ENCODE peak calls at places on chromosomes 1 and 21, in nine cellular contexts. One of them, this sample, is unnamed.

GRCh38 chr1:110952031-110952430 is 11.7 kb downstream of the LRIF1 start:
- DNase-seq in EL: no peak
- DNase-seq in heart left ventricle: no peak
- DNase-seq in activated T-cell treated with anti-CD3 and anti-CD28 coated beads for 24 hours: no peak
- DNase-seq in fibroblast of lung: no peak
- DNase-seq in effector CD4-positive, alpha-beta T cell: no peak
- DNase-seq in ELF-1: no peak
- DNase-seq in stimulated activated CD4-positive, alpha-beta T cell treated with anti-CD3 and anti-CD28 coated beads, Interleukin-15, amount 100 ng/mL, for 48 hours: no peak
- DNase-seq in Caco-2: no peak
- DNase-seq in this sample: no peak

GRCh38 chr1:156860639-156861423 is at the start of gene NTRK1:
- DNase-seq in EL: peak
- DNase-seq in heart left ventricle: peak
- DNase-seq in activated T-cell treated with anti-CD3 and anti-CD28 coated beads for 24 hours: peak
- DNase-seq in fibroblast of lung: peak
- DNase-seq in effector CD4-positive, alpha-beta T cell: peak
- DNase-seq in ELF-1: peak
- DNase-seq in stimulated activated CD4-positive, alpha-beta T cell treated with anti-CD3 and anti-CD28 coated beads, Interleukin-15, amount 100 ng/mL, for 48 hours: peak
- DNase-seq in Caco-2: no peak
- DNase-seq in this sample: no peak

GRCh38 chr1:207241164-207241934 is 80.1 kb upstream of the CD55 start:
- DNase-seq in EL: no peak
- DNase-seq in heart left ventricle: no peak
- DNase-seq in activated T-cell treated with anti-CD3 and anti-CD28 coated beads for 24 hours: no peak
- DNase-seq in fibroblast of lung: no peak
- DNase-seq in effector CD4-positive, alpha-beta T cell: no peak
- DNase-seq in ELF-1: peak
- DNase-seq in stimulated activated CD4-positive, alpha-beta T cell treated with anti-CD3 and anti-CD28 coated beads, Interleukin-15, amount 100 ng/mL, for 48 hours: no peak
- DNase-seq in Caco-2: peak
- DNase-seq in this sample: no peak

GRCh38 chr1:191963781-191964455 is 194.3 kb upstream of the RGS18 start:
- DNase-seq in EL: peak
- DNase-seq in heart left ventricle: no peak
- DNase-seq in activated T-cell treated with anti-CD3 and anti-CD28 coated beads for 24 hours: no peak
- DNase-seq in fibroblast of lung: peak
- DNase-seq in effector CD4-positive, alpha-beta T cell: no peak
- DNase-seq in ELF-1: no peak
- DNase-seq in stimulated activated CD4-positive, alpha-beta T cell treated with anti-CD3 and anti-CD28 coated beads, Interleukin-15, amount 100 ng/mL, for 48 hours: no peak
- DNase-seq in Caco-2: no peak
- DNase-seq in this sample: no peak

GRCh38 chr1:21936366-21937031 is 611 bp downstream of the HSPG2 start:
- DNase-seq in EL: no peak
- DNase-seq in heart left ventricle: no peak
- DNase-seq in activated T-cell treated with anti-CD3 and anti-CD28 coated beads for 24 hours: no peak
- DNase-seq in fibroblast of lung: no peak
- DNase-seq in effector CD4-positive, alpha-beta T cell: no peak
- DNase-seq in ELF-1: no peak
- DNase-seq in stimulated activated CD4-positive, alpha-beta T cell treated with anti-CD3 and anti-CD28 coated beads, Interleukin-15, amount 100 ng/mL, for 48 hours: no peak
- DNase-seq in Caco-2: no peak
- DNase-seq in this sample: no peak

GRCh38 chr1:151825811-151826660 is 5.6 kb downstream of the RORC start:
- DNase-seq in EL: no peak
- DNase-seq in heart left ventricle: peak
- DNase-seq in activated T-cell treated with anti-CD3 and anti-CD28 coated beads for 24 hours: no peak
- DNase-seq in fibroblast of lung: no peak
- DNase-seq in effector CD4-positive, alpha-beta T cell: no peak
- DNase-seq in ELF-1: no peak
- DNase-seq in stimulated activated CD4-positive, alpha-beta T cell treated with anti-CD3 and anti-CD28 coated beads, Interleukin-15, amount 100 ng/mL, for 48 hours: no peak
- DNase-seq in Caco-2: no peak
- DNase-seq in this sample: no peak

GRCh38 chr1:40377512-40377911 is 4.0 kb downstream of the SMAP2 start:
- DNase-seq in EL: no peak
- DNase-seq in heart left ventricle: no peak
- DNase-seq in activated T-cell treated with anti-CD3 and anti-CD28 coated beads for 24 hours: no peak
- DNase-seq in fibroblast of lung: no peak
- DNase-seq in effector CD4-positive, alpha-beta T cell: no peak
- DNase-seq in ELF-1: no peak
- DNase-seq in stimulated activated CD4-positive, alpha-beta T cell treated with anti-CD3 and anti-CD28 coated beads, Interleukin-15, amount 100 ng/mL, for 48 hours: no peak
- DNase-seq in Caco-2: no peak
- DNase-seq in this sample: no peak

GRCh38 chr1:158199840-158200239 is 19.1 kb downstream of the CD1D start:
- DNase-seq in EL: no peak
- DNase-seq in heart left ventricle: no peak
- DNase-seq in activated T-cell treated with anti-CD3 and anti-CD28 coated beads for 24 hours: no peak
- DNase-seq in fibroblast of lung: peak
- DNase-seq in effector CD4-positive, alpha-beta T cell: no peak
- DNase-seq in ELF-1: no peak
- DNase-seq in stimulated activated CD4-positive, alpha-beta T cell treated with anti-CD3 and anti-CD28 coated beads, Interleukin-15, amount 100 ng/mL, for 48 hours: no peak
- DNase-seq in Caco-2: no peak
- DNase-seq in this sample: no peak

GRCh38 chr1:203140743-203141520 is 13.4 kb downstream of the ADORA1 start:
- DNase-seq in EL: no peak
- DNase-seq in heart left ventricle: no peak
- DNase-seq in activated T-cell treated with anti-CD3 and anti-CD28 coated beads for 24 hours: no peak
- DNase-seq in fibroblast of lung: no peak
- DNase-seq in effector CD4-positive, alpha-beta T cell: no peak
- DNase-seq in ELF-1: peak
- DNase-seq in stimulated activated CD4-positive, alpha-beta T cell treated with anti-CD3 and anti-CD28 coated beads, Interleukin-15, amount 100 ng/mL, for 48 hours: no peak
- DNase-seq in Caco-2: no peak
- DNase-seq in this sample: no peak

GRCh38 chr1:90201467-90202358 is 206.8 kb downstream of the ZNF326 start:
- DNase-seq in EL: peak
- DNase-seq in heart left ventricle: no peak
- DNase-seq in activated T-cell treated with anti-CD3 and anti-CD28 coated beads for 24 hours: no peak
- DNase-seq in fibroblast of lung: peak
- DNase-seq in effector CD4-positive, alpha-beta T cell: no peak
- DNase-seq in ELF-1: no peak
- DNase-seq in stimulated activated CD4-positive, alpha-beta T cell treated with anti-CD3 and anti-CD28 coated beads, Interleukin-15, amount 100 ng/mL, for 48 hours: no peak
- DNase-seq in Caco-2: no peak
- DNase-seq in this sample: no peak

GRCh38 chr1:88961647-88962275 is 30.7 kb downstream of the KYAT3 start:
- DNase-seq in EL: no peak
- DNase-seq in heart left ventricle: no peak
- DNase-seq in activated T-cell treated with anti-CD3 and anti-CD28 coated beads for 24 hours: no peak
- DNase-seq in fibroblast of lung: no peak
- DNase-seq in effector CD4-positive, alpha-beta T cell: no peak
- DNase-seq in ELF-1: no peak
- DNase-seq in stimulated activated CD4-positive, alpha-beta T cell treated with anti-CD3 and anti-CD28 coated beads, Interleukin-15, amount 100 ng/mL, for 48 hours: no peak
- DNase-seq in Caco-2: no peak
- DNase-seq in this sample: no peak

GRCh38 chr1:67855944-67856343 is 22.7 kb upstream of the GNG12 start:
- DNase-seq in EL: no peak
- DNase-seq in heart left ventricle: no peak
- DNase-seq in activated T-cell treated with anti-CD3 and anti-CD28 coated beads for 24 hours: no peak
- DNase-seq in fibroblast of lung: peak
- DNase-seq in effector CD4-positive, alpha-beta T cell: no peak
- DNase-seq in ELF-1: no peak
- DNase-seq in stimulated activated CD4-positive, alpha-beta T cell treated with anti-CD3 and anti-CD28 coated beads, Interleukin-15, amount 100 ng/mL, for 48 hours: no peak
- DNase-seq in Caco-2: no peak
- DNase-seq in this sample: no peak

GRCh38 chr1:16397095-16397494 is 30.1 kb downstream of the SZRD1 start:
- DNase-seq in EL: no peak
- DNase-seq in heart left ventricle: no peak
- DNase-seq in activated T-cell treated with anti-CD3 and anti-CD28 coated beads for 24 hours: no peak
- DNase-seq in fibroblast of lung: no peak
- DNase-seq in effector CD4-positive, alpha-beta T cell: no peak
- DNase-seq in ELF-1: no peak
- DNase-seq in stimulated activated CD4-positive, alpha-beta T cell treated with anti-CD3 and anti-CD28 coated beads, Interleukin-15, amount 100 ng/mL, for 48 hours: no peak
- DNase-seq in Caco-2: no peak
- DNase-seq in this sample: no peak

GRCh38 chr21:45316871-45317400 is 29.2 kb upstream of the POFUT2 start:
- DNase-seq in EL: no peak
- DNase-seq in heart left ventricle: peak
- DNase-seq in activated T-cell treated with anti-CD3 and anti-CD28 coated beads for 24 hours: no peak
- DNase-seq in fibroblast of lung: no peak
- DNase-seq in effector CD4-positive, alpha-beta T cell: no peak
- DNase-seq in ELF-1: peak
- DNase-seq in stimulated activated CD4-positive, alpha-beta T cell treated with anti-CD3 and anti-CD28 coated beads, Interleukin-15, amount 100 ng/mL, for 48 hours: no peak
- DNase-seq in Caco-2: peak
- DNase-seq in this sample: no peak

GRCh38 chr21:45831991-45832740 is 149.4 kb upstream of the COL6A1 start:
- DNase-seq in EL: peak
- DNase-seq in heart left ventricle: no peak
- DNase-seq in activated T-cell treated with anti-CD3 and anti-CD28 coated beads for 24 hours: no peak
- DNase-seq in fibroblast of lung: peak
- DNase-seq in effector CD4-positive, alpha-beta T cell: no peak
- DNase-seq in ELF-1: peak
- DNase-seq in stimulated activated CD4-positive, alpha-beta T cell treated with anti-CD3 and anti-CD28 coated beads, Interleukin-15, amount 100 ng/mL, for 48 hours: no peak
- DNase-seq in Caco-2: no peak
- DNase-seq in this sample: no peak

GRCh38 chr21:39232926-39233325 is 49.7 kb upstream of the PSMG1 start:
- DNase-seq in EL: no peak
- DNase-seq in heart left ventricle: no peak
- DNase-seq in activated T-cell treated with anti-CD3 and anti-CD28 coated beads for 24 hours: no peak
- DNase-seq in fibroblast of lung: peak
- DNase-seq in effector CD4-positive, alpha-beta T cell: no peak
- DNase-seq in ELF-1: no peak
- DNase-seq in stimulated activated CD4-positive, alpha-beta T cell treated with anti-CD3 and anti-CD28 coated beads, Interleukin-15, amount 100 ng/mL, for 48 hours: no peak
- DNase-seq in Caco-2: no peak
- DNase-seq in this sample: no peak

GRCh38 chr1:214463596-214463995 is 87.8 kb downstream of the PTPN14 start:
- DNase-seq in EL: peak
- DNase-seq in heart left ventricle: no peak
- DNase-seq in activated T-cell treated with anti-CD3 and anti-CD28 coated beads for 24 hours: no peak
- DNase-seq in fibroblast of lung: no peak
- DNase-seq in effector CD4-positive, alpha-beta T cell: no peak
- DNase-seq in ELF-1: peak
- DNase-seq in stimulated activated CD4-positive, alpha-beta T cell treated with anti-CD3 and anti-CD28 coated beads, Interleukin-15, amount 100 ng/mL, for 48 hours: no peak
- DNase-seq in Caco-2: no peak
- DNase-seq in this sample: no peak

GRCh38 chr1:240385551-240385950 is 226.4 kb downstream of the GREM2 start:
- DNase-seq in EL: peak
- DNase-seq in heart left ventricle: no peak
- DNase-seq in activated T-cell treated with anti-CD3 and anti-CD28 coated beads for 24 hours: no peak
- DNase-seq in fibroblast of lung: no peak
- DNase-seq in effector CD4-positive, alpha-beta T cell: no peak
- DNase-seq in ELF-1: no peak
- DNase-seq in stimulated activated CD4-positive, alpha-beta T cell treated with anti-CD3 and anti-CD28 coated beads, Interleukin-15, amount 100 ng/mL, for 48 hours: no peak
- DNase-seq in Caco-2: no peak
- DNase-seq in this sample: no peak

GRCh38 chr1:219917851-219918466 is 10.4 kb downstream of the SLC30A10 start:
- DNase-seq in EL: peak
- DNase-seq in heart left ventricle: no peak
- DNase-seq in activated T-cell treated with anti-CD3 and anti-CD28 coated beads for 24 hours: no peak
- DNase-seq in fibroblast of lung: peak
- DNase-seq in effector CD4-positive, alpha-beta T cell: no peak
- DNase-seq in ELF-1: no peak
- DNase-seq in stimulated activated CD4-positive, alpha-beta T cell treated with anti-CD3 and anti-CD28 coated beads, Interleukin-15, amount 100 ng/mL, for 48 hours: no peak
- DNase-seq in Caco-2: no peak
- DNase-seq in this sample: no peak

GRCh38 chr1:201603613-201604232 is 64.8 kb downstream of the NAV1 start:
- DNase-seq in EL: no peak
- DNase-seq in heart left ventricle: no peak
- DNase-seq in activated T-cell treated with anti-CD3 and anti-CD28 coated beads for 24 hours: no peak
- DNase-seq in fibroblast of lung: no peak
- DNase-seq in effector CD4-positive, alpha-beta T cell: no peak
- DNase-seq in ELF-1: no peak
- DNase-seq in stimulated activated CD4-positive, alpha-beta T cell treated with anti-CD3 and anti-CD28 coated beads, Interleukin-15, amount 100 ng/mL, for 48 hours: no peak
- DNase-seq in Caco-2: no peak
- DNase-seq in this sample: no peak

GRCh38 chr1:93738075-93738622 is 56.5 kb upstream of the BCAR3 start:
- DNase-seq in EL: peak
- DNase-seq in heart left ventricle: no peak
- DNase-seq in activated T-cell treated with anti-CD3 and anti-CD28 coated beads for 24 hours: no peak
- DNase-seq in fibroblast of lung: peak
- DNase-seq in effector CD4-positive, alpha-beta T cell: no peak
- DNase-seq in ELF-1: no peak
- DNase-seq in stimulated activated CD4-positive, alpha-beta T cell treated with anti-CD3 and anti-CD28 coated beads, Interleukin-15, amount 100 ng/mL, for 48 hours: no peak
- DNase-seq in Caco-2: no peak
- DNase-seq in this sample: no peak

GRCh38 chr21:43829575-43830119 is 35.4 kb upstream of the AGPAT3 start:
- DNase-seq in EL: no peak
- DNase-seq in heart left ventricle: no peak
- DNase-seq in activated T-cell treated with anti-CD3 and anti-CD28 coated beads for 24 hours: no peak
- DNase-seq in fibroblast of lung: no peak
- DNase-seq in effector CD4-positive, alpha-beta T cell: no peak
- DNase-seq in ELF-1: no peak
- DNase-seq in stimulated activated CD4-positive, alpha-beta T cell treated with anti-CD3 and anti-CD28 coated beads, Interleukin-15, amount 100 ng/mL, for 48 hours: no peak
- DNase-seq in Caco-2: no peak
- DNase-seq in this sample: no peak

GRCh38 chr1:22163578-22163977 is 20.7 kb upstream of the WNT4 start:
- DNase-seq in EL: no peak
- DNase-seq in heart left ventricle: no peak
- DNase-seq in activated T-cell treated with anti-CD3 and anti-CD28 coated beads for 24 hours: no peak
- DNase-seq in fibroblast of lung: no peak
- DNase-seq in effector CD4-positive, alpha-beta T cell: no peak
- DNase-seq in ELF-1: no peak
- DNase-seq in stimulated activated CD4-positive, alpha-beta T cell treated with anti-CD3 and anti-CD28 coated beads, Interleukin-15, amount 100 ng/mL, for 48 hours: no peak
- DNase-seq in Caco-2: no peak
- DNase-seq in this sample: no peak

GRCh38 chr1:201928266-201928665 is 18.1 kb downstream of the LMOD1 start:
- DNase-seq in EL: no peak
- DNase-seq in heart left ventricle: no peak
- DNase-seq in activated T-cell treated with anti-CD3 and anti-CD28 coated beads for 24 hours: no peak
- DNase-seq in fibroblast of lung: no peak
- DNase-seq in effector CD4-positive, alpha-beta T cell: no peak
- DNase-seq in ELF-1: no peak
- DNase-seq in stimulated activated CD4-positive, alpha-beta T cell treated with anti-CD3 and anti-CD28 coated beads, Interleukin-15, amount 100 ng/mL, for 48 hours: no peak
- DNase-seq in Caco-2: no peak
- DNase-seq in this sample: no peak

GRCh38 chr1:223030871-223031270 is 112.2 kb downstream of the TLR5 start:
- DNase-seq in EL: no peak
- DNase-seq in heart left ventricle: no peak
- DNase-seq in activated T-cell treated with anti-CD3 and anti-CD28 coated beads for 24 hours: no peak
- DNase-seq in fibroblast of lung: no peak
- DNase-seq in effector CD4-positive, alpha-beta T cell: no peak
- DNase-seq in ELF-1: no peak
- DNase-seq in stimulated activated CD4-positive, alpha-beta T cell treated with anti-CD3 and anti-CD28 coated beads, Interleukin-15, amount 100 ng/mL, for 48 hours: no peak
- DNase-seq in Caco-2: no peak
- DNase-seq in this sample: no peak

GRCh38 chr1:8371372-8371991 is 53.6 kb downstream of the SLC45A1 start:
- DNase-seq in EL: no peak
- DNase-seq in heart left ventricle: no peak
- DNase-seq in activated T-cell treated with anti-CD3 and anti-CD28 coated beads for 24 hours: no peak
- DNase-seq in fibroblast of lung: peak
- DNase-seq in effector CD4-positive, alpha-beta T cell: no peak
- DNase-seq in ELF-1: no peak
- DNase-seq in stimulated activated CD4-positive, alpha-beta T cell treated with anti-CD3 and anti-CD28 coated beads, Interleukin-15, amount 100 ng/mL, for 48 hours: no peak
- DNase-seq in Caco-2: no peak
- DNase-seq in this sample: no peak

GRCh38 chr1:164644774-164645634 is 86.0 kb downstream of the PBX1 start:
- DNase-seq in EL: peak
- DNase-seq in heart left ventricle: no peak
- DNase-seq in activated T-cell treated with anti-CD3 and anti-CD28 coated beads for 24 hours: no peak
- DNase-seq in fibroblast of lung: peak
- DNase-seq in effector CD4-positive, alpha-beta T cell: no peak
- DNase-seq in ELF-1: no peak
- DNase-seq in stimulated activated CD4-positive, alpha-beta T cell treated with anti-CD3 and anti-CD28 coated beads, Interleukin-15, amount 100 ng/mL, for 48 hours: no peak
- DNase-seq in Caco-2: no peak
- DNase-seq in this sample: no peak

GRCh38 chr1:86504895-86505625 is 36.3 kb downstream of the CLCA1 start:
- DNase-seq in EL: peak
- DNase-seq in heart left ventricle: no peak
- DNase-seq in activated T-cell treated with anti-CD3 and anti-CD28 coated beads for 24 hours: no peak
- DNase-seq in fibroblast of lung: no peak
- DNase-seq in effector CD4-positive, alpha-beta T cell: no peak
- DNase-seq in ELF-1: peak
- DNase-seq in stimulated activated CD4-positive, alpha-beta T cell treated with anti-CD3 and anti-CD28 coated beads, Interleukin-15, amount 100 ng/mL, for 48 hours: no peak
- DNase-seq in Caco-2: no peak
- DNase-seq in this sample: no peak

GRCh38 chr21:45156459-45156858 is 82.1 kb downstream of the ADARB1 start:
- DNase-seq in EL: no peak
- DNase-seq in heart left ventricle: no peak
- DNase-seq in activated T-cell treated with anti-CD3 and anti-CD28 coated beads for 24 hours: no peak
- DNase-seq in fibroblast of lung: no peak
- DNase-seq in effector CD4-positive, alpha-beta T cell: no peak
- DNase-seq in ELF-1: no peak
- DNase-seq in stimulated activated CD4-positive, alpha-beta T cell treated with anti-CD3 and anti-CD28 coated beads, Interleukin-15, amount 100 ng/mL, for 48 hours: no peak
- DNase-seq in Caco-2: no peak
- DNase-seq in this sample: no peak

GRCh38 chr1:204813522-204813921 is 57.1 kb upstream of the NFASC start:
- DNase-seq in EL: no peak
- DNase-seq in heart left ventricle: no peak
- DNase-seq in activated T-cell treated with anti-CD3 and anti-CD28 coated beads for 24 hours: no peak
- DNase-seq in fibroblast of lung: no peak
- DNase-seq in effector CD4-positive, alpha-beta T cell: no peak
- DNase-seq in ELF-1: no peak
- DNase-seq in stimulated activated CD4-positive, alpha-beta T cell treated with anti-CD3 and anti-CD28 coated beads, Interleukin-15, amount 100 ng/mL, for 48 hours: no peak
- DNase-seq in Caco-2: no peak
- DNase-seq in this sample: no peak

GRCh38 chr1:78607944-78608343 is 12.3 kb upstream of the IFI44L start:
- DNase-seq in EL: no peak
- DNase-seq in heart left ventricle: no peak
- DNase-seq in activated T-cell treated with anti-CD3 and anti-CD28 coated beads for 24 hours: no peak
- DNase-seq in fibroblast of lung: no peak
- DNase-seq in effector CD4-positive, alpha-beta T cell: no peak
- DNase-seq in ELF-1: peak
- DNase-seq in stimulated activated CD4-positive, alpha-beta T cell treated with anti-CD3 and anti-CD28 coated beads, Interleukin-15, amount 100 ng/mL, for 48 hours: no peak
- DNase-seq in Caco-2: peak
- DNase-seq in this sample: no peak